ENCODE peak calls at places on chromosomes 4 and X, in four cellular contexts. Z is heart left ventricle, W is heart right ventricle, K is K562. X is an unnamed sample.

GRCh38 chrX:97756879-97757278 is 873.2 kb downstream of the RPA4 start:
- DNase-seq in Z (no peak), W (no peak), K (no peak), X (no peak)

GRCh38 chr4:102862747-102863146 is 6.0 kb upstream of the CISD2 start:
- DNase-seq in Z (no peak), W (no peak), K (no peak), X (no peak)

GRCh38 chr4:30473225-30473624 is 246.9 kb upstream of the PCDH7 start:
- DNase-seq in Z (no peak), W (no peak), K (no peak), X (no peak)

GRCh38 chr4:123449362-123449761 is 52.8 kb downstream of the SPRY1 start:
- DNase-seq in Z (no peak), W (no peak), K (no peak), X (no peak)

GRCh38 chrX:136671006-136671610 is 23.1 kb downstream of the CD40LG start:
- DNase-seq in Z (no peak), W (no peak), K (no peak), X (no peak)

GRCh38 chr4:47478799-47479198 is 6.3 kb upstream of the ATP10D start:
- DNase-seq in Z (no peak), W (no peak), K (no peak), X (no peak)

GRCh38 chr4:27360651-27361347 is 500.2 kb downstream of the STIM2 start:
- DNase-seq in Z (peak; percentile 5), W (no peak), K (no peak), X (no peak)

GRCh38 chr4:119955256-119955655 is 111.4 kb downstream of the MAD2L1 start:
- DNase-seq in Z (no peak), W (no peak), K (no peak), X (no peak)

GRCh38 chr4:1055721-1056590 is 44.5 kb downstream of the FGFRL1 start:
- DNase-seq in Z (no peak), W (no peak), K (peak; percentile 87), X (peak; percentile 66)

GRCh38 chr4:53658029-53658428 is 66.7 kb upstream of the LNX1 start:
- DNase-seq in Z (no peak), W (no peak), K (no peak), X (no peak)

GRCh38 chr4:97491856-97492255 is 651.4 kb downstream of the STPG2 start:
- DNase-seq in Z (no peak), W (no peak), K (no peak), X (no peak)

GRCh38 chr4:97498875-97499274 is 644.4 kb downstream of the STPG2 start:
- DNase-seq in Z (no peak), W (no peak), K (no peak), X (no peak)

GRCh38 chr4:97496298-97496873 is 646.9 kb downstream of the STPG2 start:
- DNase-seq in Z (no peak), W (no peak), K (no peak), X (no peak)

DNA sequence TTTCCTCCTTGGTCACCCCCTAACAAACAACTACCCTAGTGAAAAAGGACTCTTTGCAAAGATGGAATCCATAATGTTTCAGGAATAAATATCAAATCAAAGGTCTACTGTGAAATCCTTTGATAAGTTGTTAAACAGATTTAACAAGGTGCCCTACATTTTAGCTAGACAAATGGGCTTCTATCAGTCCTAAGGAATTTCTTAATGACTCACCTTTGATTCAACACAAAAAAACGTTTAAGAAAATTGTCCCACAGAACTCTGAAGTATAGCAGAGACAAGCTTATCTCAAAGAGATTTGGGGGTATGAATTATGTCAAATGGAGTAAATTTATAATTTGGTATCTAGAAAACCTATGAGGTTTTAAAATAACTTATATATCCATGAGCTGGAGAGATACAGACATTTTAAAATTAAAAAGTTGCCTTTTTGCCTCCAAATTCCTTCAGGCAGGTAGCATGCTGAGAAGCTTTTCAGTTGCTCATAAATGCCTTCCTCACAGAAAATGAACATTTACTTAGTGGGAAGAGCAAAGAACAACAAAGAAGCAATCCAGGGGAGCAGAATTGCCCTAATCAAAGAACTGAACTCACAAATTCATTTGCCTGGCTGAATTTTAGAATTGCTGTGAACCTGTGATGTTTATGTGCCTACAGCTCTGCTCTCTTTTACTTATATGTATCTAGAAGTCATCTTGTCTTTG is 649.3 kb downstream of the STPG2 start:
- DNase-seq in Z (no peak), W (no peak), K (no peak), X (no peak)
- H3K27ac ChIP-seq in Z (no peak overlapping the region), W (no peak overlapping the region), K (no peak overlapping the region), X (no peak overlapping the region)

DNA sequence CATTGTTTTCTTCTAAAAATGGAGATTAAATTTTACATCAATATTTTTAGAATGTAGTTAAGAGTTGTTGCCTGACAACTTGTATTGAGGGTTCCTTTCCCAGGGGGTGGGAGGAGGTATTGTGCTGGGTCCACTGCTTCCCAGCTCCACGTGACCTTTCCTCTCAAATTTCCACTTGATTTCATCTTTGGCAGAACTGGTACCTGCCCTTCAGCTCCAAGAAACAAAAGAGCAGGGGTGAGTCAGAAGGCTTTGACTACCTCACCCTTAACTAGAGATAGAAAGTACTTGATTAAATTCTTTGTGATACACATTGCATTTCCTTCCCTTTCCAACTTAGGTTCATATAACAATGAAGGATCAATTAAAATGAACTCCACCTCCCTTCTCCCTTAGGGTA is 19.7 kb downstream of the TRIM2 start:
- DNase-seq in Z (peak; percentile 38), W (no peak), K (no peak), X (no peak)
- H3K27ac ChIP-seq in Z (peak overlapping the region; percentile 88), W (peak overlapping the region; percentile 97), K (no peak overlapping the region), X (peak overlapping the region; percentile 93)

DNA sequence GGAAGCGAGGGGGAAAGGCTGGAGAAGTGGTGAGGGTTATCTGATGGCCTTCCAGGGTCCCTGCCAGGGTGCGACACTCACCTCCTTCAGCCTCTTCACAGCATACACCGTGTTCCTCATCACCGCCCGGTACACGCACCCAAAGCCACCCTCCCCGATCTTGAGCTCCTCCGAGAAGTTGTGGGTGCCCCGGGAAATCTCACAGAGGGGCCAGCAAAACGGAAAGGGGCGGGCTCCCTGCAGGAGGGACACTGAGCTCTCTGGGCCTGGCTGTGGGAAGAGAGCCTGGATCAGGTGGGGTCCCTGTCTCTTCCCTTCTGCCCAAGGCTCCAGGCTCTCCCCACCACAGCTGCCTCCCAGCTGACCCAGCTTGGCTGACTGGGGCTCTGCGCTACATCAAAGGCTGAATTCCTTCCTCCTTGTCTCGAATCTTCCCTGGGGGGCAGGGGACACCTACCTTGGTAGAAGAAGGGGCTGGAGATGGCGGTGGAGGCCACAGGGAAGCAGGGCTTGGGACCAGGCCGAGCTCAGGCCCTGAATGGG is 1.1 kb downstream of the IRAK1 start:
- DNase-seq in Z (no peak), W (no peak), K (peak; percentile 25), X (no peak)
- H3K27ac ChIP-seq in Z (peak overlapping the region; percentile 86), W (no peak overlapping the region), K (peak overlapping the region; percentile 93), X (peak overlapping the region; percentile 88)

DNA sequence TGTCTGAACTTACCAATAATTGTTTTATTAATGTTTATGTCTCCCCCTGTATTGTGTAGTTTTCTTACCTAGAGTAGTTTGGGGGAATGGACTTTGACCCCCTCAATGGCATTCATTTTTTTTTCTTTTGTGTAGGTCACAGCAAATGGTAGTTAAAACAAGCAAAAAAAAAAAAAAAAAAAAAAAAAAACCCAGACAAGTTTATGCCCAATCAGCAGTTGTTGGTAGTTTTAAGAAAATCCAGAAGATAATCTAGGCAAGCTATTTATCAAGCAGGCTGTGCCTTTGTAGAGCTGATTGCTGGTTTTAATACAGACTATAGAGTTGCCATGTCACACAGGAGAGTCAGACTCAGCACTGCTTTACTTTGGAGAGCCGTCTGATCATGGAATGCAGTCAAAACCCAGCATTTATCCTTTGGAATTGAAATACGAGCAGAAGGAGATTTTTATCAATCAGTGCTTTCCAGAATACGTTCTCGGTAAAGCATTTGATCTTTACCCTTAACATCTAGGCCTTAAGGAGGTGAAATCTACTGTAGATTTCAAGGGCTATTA is 16.6 kb downstream of the DCUN1D4 start:
- DNase-seq in Z (no peak), W (no peak), K (no peak), X (no peak)
- H3K27ac ChIP-seq in Z (no peak overlapping the region), W (no peak overlapping the region), K (no peak overlapping the region), X (peak overlapping the region; percentile 26)

GRCh38 chr4:109432203-109432602 is 1.4 kb upstream of the SEC24B start:
- DNase-seq in Z (no peak), W (no peak), K (no peak), X (no peak)
- H3K27ac ChIP-seq in Z (peak overlapping the region; percentile 90), W (peak overlapping the region; percentile 97), K (no peak overlapping the region), X (no peak overlapping the region)

GRCh38 chr4:37879365-37879764 is 11.5 kb upstream of the TBC1D1 start:
- DNase-seq in Z (no peak), W (no peak), K (no peak), X (no peak)
- H3K27ac ChIP-seq in Z (no peak overlapping the region), W (no peak overlapping the region), K (no peak overlapping the region), X (no peak overlapping the region)

GRCh38 chrX:143635915-143636314 is at the start of gene SLITRK4:
- DNase-seq in Z (no peak), W (no peak), K (no peak), X (no peak)

GRCh38 chrX:143632625-143633387 is 3.1 kb downstream of the SLITRK4 start:
- DNase-seq in Z (no peak), W (no peak), K (no peak), X (no peak)

GRCh38 chrX:143634373-143634685 is 1.6 kb downstream of the SLITRK4 start:
- DNase-seq in Z (no peak), W (no peak), K (no peak), X (peak; percentile 16)

GRCh38 chrX:143633530-143634372 is 2.1 kb downstream of the SLITRK4 start:
- DNase-seq in Z (no peak), W (peak; percentile 14), K (no peak), X (no peak)

DNA sequence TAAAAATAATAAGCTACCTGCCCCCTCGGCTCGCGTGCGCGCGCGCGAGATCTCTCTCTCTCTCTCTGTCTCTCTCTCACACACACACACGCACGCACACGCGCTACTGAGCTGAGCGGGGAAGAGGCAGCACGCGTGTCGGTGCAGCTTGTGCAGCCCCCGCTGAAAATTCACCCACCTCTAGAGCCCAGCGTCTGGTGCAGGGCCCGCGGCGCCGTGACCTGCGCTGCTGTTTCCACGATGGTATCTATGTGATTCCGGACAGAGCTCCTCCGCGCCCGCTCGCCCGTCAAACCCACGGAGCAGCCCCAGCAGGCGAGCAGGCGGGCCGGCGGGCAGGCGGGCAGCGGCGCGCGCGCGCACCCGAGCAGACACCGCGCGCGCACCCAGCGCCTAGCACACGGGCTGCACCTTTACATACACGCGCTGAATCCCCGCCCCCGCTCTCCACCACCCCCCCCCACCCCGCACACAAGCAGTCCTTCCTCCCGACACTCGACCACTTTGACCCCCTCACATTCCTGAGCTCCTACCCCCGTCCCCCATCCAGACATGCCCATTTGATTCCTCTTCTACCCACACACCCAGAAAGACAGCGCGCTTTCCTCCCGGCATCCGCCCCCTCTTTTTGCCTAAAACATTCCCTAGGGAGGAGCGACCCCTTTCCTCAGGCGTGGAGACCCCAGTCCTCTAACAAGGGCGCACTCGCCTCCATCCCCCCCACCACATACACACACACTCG is 1.0 kb downstream of the SLITRK4 start:
- DNase-seq in Z (no peak), W (peak; percentile 8), K (no peak), X (no peak)
- H3K27ac ChIP-seq in Z (no peak overlapping the region), W (no peak overlapping the region), K (no peak overlapping the region), X (peak overlapping the region; percentile 68)

X was measured in psoas muscle.